ENCODE peak calls at places on chromosomes 4 and X, in six cellular contexts. One of them, this sample, is unnamed.

GRCh38 chr4:106775636-106776035 is 260.5 kb downstream of the DKK2 start:
- DNase-seq in cardiac fibroblast: no peak
- DNase-seq in GM13976: no peak
- DNase-seq in omental fat pad: no peak
- DNase-seq in OCI-LY7: no peak
- DNase-seq in cardiac muscle cell: no peak
- DNase-seq in this sample: no peak

GRCh38 chr4:6641164-6641970 is 882 bp downstream of the MRFAP1 start:
- DNase-seq in GM13976: no peak
- DNase-seq in cardiac muscle cell: peak
- DNase-seq in OCI-LY7: peak
- DNase-seq in omental fat pad: no peak
- DNase-seq in cardiac fibroblast: peak
- DNase-seq in this sample: peak

GRCh38 chr4:122117743-122118142 is 34.4 kb upstream of the BLTP1 start:
- DNase-seq in omental fat pad: no peak
- DNase-seq in cardiac muscle cell: no peak
- DNase-seq in GM13976: no peak
- DNase-seq in cardiac fibroblast: peak
- DNase-seq in OCI-LY7: no peak
- DNase-seq in this sample: no peak

GRCh38 chr4:183838987-183839712 is 66.0 kb upstream of the STOX2 start:
- DNase-seq in omental fat pad: no peak
- DNase-seq in cardiac fibroblast: peak
- DNase-seq in OCI-LY7: peak
- DNase-seq in cardiac muscle cell: peak
- DNase-seq in GM13976: no peak
- DNase-seq in this sample: peak

GRCh38 chr4:114599231-114600065 is 841 bp downstream of the UGT8 start:
- DNase-seq in cardiac muscle cell: peak
- DNase-seq in omental fat pad: no peak
- DNase-seq in GM13976: peak
- DNase-seq in cardiac fibroblast: no peak
- DNase-seq in OCI-LY7: peak
- DNase-seq in this sample: peak

GRCh38 chr4:139834210-139834609 is 168.6 kb downstream of the MGST2 start:
- DNase-seq in OCI-LY7: no peak
- DNase-seq in GM13976: no peak
- DNase-seq in cardiac fibroblast: no peak
- DNase-seq in cardiac muscle cell: no peak
- DNase-seq in omental fat pad: no peak
- DNase-seq in this sample: no peak

GRCh38 chr4:67779631-67780030 is 25.4 kb upstream of the GNRHR start:
- DNase-seq in cardiac muscle cell: no peak
- DNase-seq in GM13976: no peak
- DNase-seq in OCI-LY7: no peak
- DNase-seq in cardiac fibroblast: no peak
- DNase-seq in omental fat pad: no peak
- DNase-seq in this sample: no peak

GRCh38 chr4:10567766-10568165 is 110.5 kb upstream of the ZNF518B start:
- DNase-seq in cardiac fibroblast: no peak
- DNase-seq in GM13976: no peak
- DNase-seq in omental fat pad: no peak
- DNase-seq in cardiac muscle cell: no peak
- DNase-seq in OCI-LY7: no peak
- DNase-seq in this sample: no peak

GRCh38 chrX:115268421-115268820 is 21.1 kb upstream of the LUZP4 start:
- DNase-seq in GM13976: no peak
- DNase-seq in OCI-LY7: no peak
- DNase-seq in cardiac fibroblast: peak
- DNase-seq in omental fat pad: no peak
- DNase-seq in cardiac muscle cell: peak
- DNase-seq in this sample: no peak
- TF ChIP-seq CTCF in GM13976: peak
- TF ChIP-seq CTCF in OCI-LY7: peak
- TF ChIP-seq CTCF in cardiac fibroblast: peak
- TF ChIP-seq CTCF in omental fat pad: no peak
- TF ChIP-seq CTCF in cardiac muscle cell: peak
- TF ChIP-seq CTCF in this sample: peak

DNA sequence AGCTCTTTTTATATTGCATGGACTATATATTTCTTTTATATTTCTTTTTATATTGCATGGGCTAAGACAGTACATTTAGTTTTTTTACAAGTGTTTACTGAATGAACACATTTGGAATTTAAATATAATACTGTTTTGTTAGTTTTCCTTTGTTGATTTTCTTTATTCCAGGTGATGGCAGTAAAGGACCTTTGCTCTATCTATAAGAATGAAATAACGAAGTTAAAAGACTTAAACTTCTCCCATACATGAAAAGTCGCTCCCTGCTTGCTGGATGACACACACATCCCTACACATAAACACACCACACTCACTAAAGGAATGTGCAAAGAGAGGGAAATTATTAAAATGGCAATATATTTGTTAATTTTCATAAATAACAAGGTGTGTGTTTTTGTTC is 102.5 kb upstream of the ANXA10 start:
- DNase-seq in OCI-LY7: no peak
- DNase-seq in cardiac fibroblast: peak
- DNase-seq in omental fat pad: no peak
- DNase-seq in cardiac muscle cell: no peak
- DNase-seq in GM13976: no peak
- DNase-seq in this sample: no peak
- TF ChIP-seq CTCF in OCI-LY7: no peak
- TF ChIP-seq CTCF in cardiac fibroblast: peak
- TF ChIP-seq CTCF in omental fat pad: no peak
- TF ChIP-seq CTCF in cardiac muscle cell: no peak
- TF ChIP-seq CTCF in GM13976: no peak
- TF ChIP-seq CTCF in this sample: no peak

DNA sequence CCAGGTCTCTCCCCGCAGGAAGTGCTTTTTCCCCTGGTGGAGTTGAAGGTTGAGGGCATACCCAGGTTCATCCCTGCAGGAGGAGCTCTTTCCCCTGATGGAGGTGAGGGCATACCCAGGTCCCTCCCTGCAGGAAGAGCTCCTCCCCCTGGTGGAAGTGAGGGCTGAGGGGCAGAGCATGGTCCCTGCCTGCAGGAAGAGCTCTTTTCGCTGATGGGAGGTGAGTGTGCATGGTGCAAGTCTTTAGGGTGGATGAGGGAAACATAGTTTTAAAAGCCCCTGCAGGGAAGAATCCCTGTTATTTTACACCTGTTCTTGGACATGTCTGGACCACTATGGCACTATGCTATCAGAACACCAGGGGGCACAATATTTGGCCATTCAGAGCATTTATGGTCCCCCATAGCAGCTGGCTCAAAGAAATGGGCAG is 43.7 kb upstream of the PUDP start:
- DNase-seq in OCI-LY7: peak
- DNase-seq in GM13976: no peak
- DNase-seq in omental fat pad: no peak
- DNase-seq in cardiac muscle cell: peak
- DNase-seq in cardiac fibroblast: peak
- DNase-seq in this sample: peak
- TF ChIP-seq CTCF in OCI-LY7: peak
- TF ChIP-seq CTCF in GM13976: no peak
- TF ChIP-seq CTCF in omental fat pad: no peak
- TF ChIP-seq CTCF in cardiac muscle cell: no peak
- TF ChIP-seq CTCF in cardiac fibroblast: no peak
- TF ChIP-seq CTCF in this sample: no peak

DNA sequence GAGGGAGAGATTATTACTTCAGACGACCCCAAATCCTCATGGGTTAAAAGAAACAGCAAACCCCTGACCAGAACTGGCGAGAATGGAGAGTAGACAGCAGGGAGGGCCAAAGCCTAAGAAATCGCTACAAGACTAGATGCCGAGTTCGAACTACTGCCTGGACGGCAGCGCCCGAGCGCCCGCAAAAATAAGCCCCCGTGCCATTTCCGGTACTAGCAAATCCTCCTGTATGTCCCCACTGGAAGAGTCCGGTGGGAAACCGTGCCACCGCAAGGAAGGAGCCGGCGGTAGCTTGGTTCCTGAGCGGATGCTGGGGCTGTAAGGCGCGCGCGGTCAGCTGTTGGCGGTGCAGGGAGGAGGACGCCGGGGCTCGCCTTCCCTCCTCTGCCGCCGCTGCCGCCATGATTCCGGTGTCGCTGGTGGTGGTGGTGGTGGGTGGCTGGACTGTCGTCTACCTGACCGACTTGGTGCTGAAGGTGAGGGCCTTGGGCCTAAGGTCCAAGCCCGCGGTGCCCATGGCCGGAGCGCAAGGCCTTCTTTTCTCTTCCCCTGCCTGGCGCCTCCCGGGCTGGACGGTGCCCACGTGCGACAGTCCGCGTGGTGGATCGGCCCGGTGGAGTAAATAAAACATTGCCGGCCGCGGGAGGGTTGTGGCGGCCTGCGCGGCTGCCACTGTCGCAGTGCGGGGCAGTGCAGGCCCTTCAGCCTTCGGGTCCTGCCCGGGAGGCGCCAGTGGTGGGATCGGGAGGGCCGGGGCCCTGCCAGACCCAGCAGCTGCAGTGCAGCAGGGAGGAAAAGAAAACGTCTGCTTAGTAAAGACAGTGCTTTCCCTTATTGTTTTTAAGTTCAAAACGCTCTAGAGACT is at the start of gene MBTPS2:
- DNase-seq in omental fat pad: peak
- DNase-seq in cardiac muscle cell: peak
- DNase-seq in cardiac fibroblast: peak
- DNase-seq in GM13976: peak
- DNase-seq in OCI-LY7: peak
- DNase-seq in this sample: peak
- TF ChIP-seq CTCF in omental fat pad: no peak
- TF ChIP-seq CTCF in cardiac muscle cell: no peak
- TF ChIP-seq CTCF in cardiac fibroblast: no peak
- TF ChIP-seq CTCF in GM13976: no peak
- TF ChIP-seq CTCF in OCI-LY7: peak
- TF ChIP-seq CTCF in this sample: no peak